ENCODE peak calls at places on chromosomes 16 and 17, in eight cellular contexts. One of them, this sample, is unnamed. For H3K4me1 and H3K27me3, the result is how much of the 10 kb centered on the place peaks cover.

GRCh38 chr17:75843577-75844529 is at the start of gene UNC13D:
- DNase-seq in uterus: no peak
- DNase-seq in left lung: peak
- DNase-seq in HepG2: peak
- DNase-seq in HCT116: no peak
- DNase-seq in CD4-positive, CD25-positive, alpha-beta regulatory T cell: peak
- DNase-seq in heart left ventricle: no peak
- DNase-seq in H1: no peak
- DNase-seq in this sample: peak

GRCh38 chr16:9107025-9107970 is 15.9 kb downstream of the HAPSTR1 start:
- DNase-seq in uterus: no peak
- DNase-seq in left lung: no peak
- DNase-seq in HepG2: no peak
- DNase-seq in HCT116: no peak
- DNase-seq in CD4-positive, CD25-positive, alpha-beta regulatory T cell: no peak
- DNase-seq in heart left ventricle: no peak
- DNase-seq in H1: no peak
- DNase-seq in this sample: no peak

GRCh38 chr17:17051380-17051779 is 9.1 kb downstream of the MPRIP start:
- DNase-seq in uterus: peak
- DNase-seq in left lung: no peak
- DNase-seq in HepG2: no peak
- DNase-seq in HCT116: no peak
- DNase-seq in CD4-positive, CD25-positive, alpha-beta regulatory T cell: no peak
- DNase-seq in heart left ventricle: no peak
- DNase-seq in H1: no peak
- DNase-seq in this sample: no peak

GRCh38 chr16:2341456-2342447 is 1.2 kb upstream of the ABCA3 start:
- DNase-seq in uterus: peak
- DNase-seq in left lung: no peak
- DNase-seq in HepG2: no peak
- DNase-seq in HCT116: no peak
- DNase-seq in CD4-positive, CD25-positive, alpha-beta regulatory T cell: no peak
- DNase-seq in heart left ventricle: peak
- DNase-seq in H1: no peak
- DNase-seq in this sample: no peak

GRCh38 chr16:4323845-4324478 is 8.1 kb downstream of the GLIS2 start:
- DNase-seq in uterus: peak
- DNase-seq in left lung: no peak
- DNase-seq in HepG2: no peak
- DNase-seq in HCT116: no peak
- DNase-seq in CD4-positive, CD25-positive, alpha-beta regulatory T cell: no peak
- DNase-seq in heart left ventricle: peak
- DNase-seq in H1: no peak
- DNase-seq in this sample: no peak

GRCh38 chr17:3935825-3936355 is 19.6 kb upstream of the P2RX1 start:
- DNase-seq in uterus: no peak
- DNase-seq in left lung: no peak
- DNase-seq in HepG2: no peak
- DNase-seq in HCT116: no peak
- DNase-seq in CD4-positive, CD25-positive, alpha-beta regulatory T cell: no peak
- DNase-seq in heart left ventricle: no peak
- DNase-seq in H1: no peak
- DNase-seq in this sample: no peak

GRCh38 chr16:75262104-75262799 is 10.8 kb upstream of the BCAR1 start:
- DNase-seq in uterus: peak
- DNase-seq in left lung: no peak
- DNase-seq in HepG2: peak
- DNase-seq in HCT116: no peak
- DNase-seq in CD4-positive, CD25-positive, alpha-beta regulatory T cell: no peak
- DNase-seq in heart left ventricle: peak
- DNase-seq in H1: no peak
- DNase-seq in this sample: no peak

GRCh38 chr17:70608957-70609356 is 439.6 kb downstream of the KCNJ2 start:
- DNase-seq in uterus: no peak
- DNase-seq in left lung: no peak
- DNase-seq in HepG2: no peak
- DNase-seq in HCT116: no peak
- DNase-seq in CD4-positive, CD25-positive, alpha-beta regulatory T cell: no peak
- DNase-seq in heart left ventricle: no peak
- DNase-seq in H1: no peak
- DNase-seq in this sample: no peak

GRCh38 chr16:21565816-21566669 is 33.3 kb upstream of the METTL9 start:
- DNase-seq in uterus: peak
- DNase-seq in left lung: no peak
- DNase-seq in HepG2: peak
- DNase-seq in HCT116: no peak
- DNase-seq in CD4-positive, CD25-positive, alpha-beta regulatory T cell: no peak
- DNase-seq in heart left ventricle: no peak
- DNase-seq in H1: no peak
- DNase-seq in this sample: no peak

GRCh38 chr16:57539072-57539796 is 2.9 kb upstream of the CCDC102A start:
- DNase-seq in uterus: no peak
- DNase-seq in left lung: no peak
- DNase-seq in HepG2: no peak
- DNase-seq in HCT116: no peak
- DNase-seq in CD4-positive, CD25-positive, alpha-beta regulatory T cell: no peak
- DNase-seq in heart left ventricle: no peak
- DNase-seq in H1: no peak
- DNase-seq in this sample: no peak

GRCh38 chr17:492015-492399 is 139.4 kb upstream of the RPH3AL start:
- DNase-seq in uterus: no peak
- DNase-seq in left lung: no peak
- DNase-seq in HepG2: no peak
- DNase-seq in HCT116: no peak
- DNase-seq in CD4-positive, CD25-positive, alpha-beta regulatory T cell: no peak
- DNase-seq in heart left ventricle: no peak
- DNase-seq in H1: no peak
- DNase-seq in this sample: no peak

GRCh38 chr16:13779676-13780075 is 140.3 kb upstream of the ERCC4 start:
- DNase-seq in uterus: no peak
- DNase-seq in left lung: no peak
- DNase-seq in HepG2: no peak
- DNase-seq in HCT116: no peak
- DNase-seq in CD4-positive, CD25-positive, alpha-beta regulatory T cell: no peak
- DNase-seq in heart left ventricle: no peak
- DNase-seq in H1: no peak
- DNase-seq in this sample: no peak

GRCh38 chr16:11349599-11350276 is 4.5 kb downstream of the RMI2 start:
- DNase-seq in uterus: peak
- DNase-seq in left lung: peak
- DNase-seq in HepG2: no peak
- DNase-seq in HCT116: no peak
- DNase-seq in CD4-positive, CD25-positive, alpha-beta regulatory T cell: no peak
- DNase-seq in heart left ventricle: peak
- DNase-seq in H1: no peak
- DNase-seq in this sample: no peak

GRCh38 chr17:61405686-61406542 is 6.3 kb downstream of the TBX2 start:
- DNase-seq in uterus: no peak
- DNase-seq in left lung: peak
- DNase-seq in HepG2: no peak
- DNase-seq in HCT116: no peak
- DNase-seq in CD4-positive, CD25-positive, alpha-beta regulatory T cell: no peak
- DNase-seq in heart left ventricle: peak
- DNase-seq in H1: no peak
- DNase-seq in this sample: no peak

GRCh38 chr17:47288531-47289116 is 35.0 kb downstream of the ITGB3 start:
- DNase-seq in uterus: no peak
- DNase-seq in left lung: no peak
- DNase-seq in HepG2: no peak
- DNase-seq in HCT116: no peak
- DNase-seq in CD4-positive, CD25-positive, alpha-beta regulatory T cell: no peak
- DNase-seq in heart left ventricle: no peak
- DNase-seq in H1: no peak
- DNase-seq in this sample: no peak

GRCh38 chr16:73037331-73037745 is 10.6 kb downstream of the ZFHX3 start:
- DNase-seq in uterus: no peak
- DNase-seq in left lung: peak
- DNase-seq in HepG2: no peak
- DNase-seq in HCT116: no peak
- DNase-seq in CD4-positive, CD25-positive, alpha-beta regulatory T cell: no peak
- DNase-seq in heart left ventricle: no peak
- DNase-seq in H1: no peak
- DNase-seq in this sample: no peak

GRCh38 chr16:73040735-73041402 is 7.1 kb downstream of the ZFHX3 start:
- DNase-seq in uterus: no peak
- DNase-seq in left lung: no peak
- DNase-seq in HepG2: no peak
- DNase-seq in HCT116: no peak
- DNase-seq in CD4-positive, CD25-positive, alpha-beta regulatory T cell: no peak
- DNase-seq in heart left ventricle: no peak
- DNase-seq in H1: no peak
- DNase-seq in this sample: no peak

GRCh38 chr16:73036074-73036826 is 11.7 kb downstream of the ZFHX3 start:
- DNase-seq in uterus: no peak
- DNase-seq in left lung: no peak
- DNase-seq in HepG2: no peak
- DNase-seq in HCT116: no peak
- DNase-seq in CD4-positive, CD25-positive, alpha-beta regulatory T cell: no peak
- DNase-seq in heart left ventricle: no peak
- DNase-seq in H1: no peak
- DNase-seq in this sample: no peak

GRCh38 chr16:73040136-73040535 is 7.8 kb downstream of the ZFHX3 start:
- DNase-seq in uterus: no peak
- DNase-seq in left lung: no peak
- DNase-seq in HepG2: no peak
- DNase-seq in HCT116: no peak
- DNase-seq in CD4-positive, CD25-positive, alpha-beta regulatory T cell: no peak
- DNase-seq in heart left ventricle: no peak
- DNase-seq in H1: no peak
- DNase-seq in this sample: no peak

GRCh38 chr16:73037845-73038570 is 9.9 kb downstream of the ZFHX3 start:
- DNase-seq in uterus: no peak
- DNase-seq in left lung: no peak
- DNase-seq in HepG2: peak
- DNase-seq in HCT116: no peak
- DNase-seq in CD4-positive, CD25-positive, alpha-beta regulatory T cell: no peak
- DNase-seq in heart left ventricle: no peak
- DNase-seq in H1: no peak
- DNase-seq in this sample: no peak
- H3K4me1 ChIP-seq in uterus: under half
- H3K4me1 ChIP-seq in left lung: under half
- H3K4me1 ChIP-seq in HepG2: half or more
- H3K4me1 ChIP-seq in HCT116: under half
- H3K4me1 ChIP-seq in CD4-positive, CD25-positive, alpha-beta regulatory T cell: under half
- H3K4me1 ChIP-seq in heart left ventricle: half or more
- H3K4me1 ChIP-seq in H1: half or more
- H3K4me1 ChIP-seq in this sample: under half

GRCh38 chr16:84919267-84919666 is 92.1 kb downstream of the ZDHHC7 start:
- DNase-seq in uterus: no peak
- DNase-seq in left lung: no peak
- DNase-seq in HepG2: no peak
- DNase-seq in HCT116: no peak
- DNase-seq in CD4-positive, CD25-positive, alpha-beta regulatory T cell: no peak
- DNase-seq in heart left ventricle: no peak
- DNase-seq in H1: no peak
- DNase-seq in this sample: no peak
- H3K27ac ChIP-seq in uterus: peak
- H3K27ac ChIP-seq in left lung: no peak
- H3K27ac ChIP-seq in HepG2: no peak
- H3K27ac ChIP-seq in HCT116: no peak
- H3K27ac ChIP-seq in CD4-positive, CD25-positive, alpha-beta regulatory T cell: no peak
- H3K27ac ChIP-seq in heart left ventricle: no peak
- H3K27ac ChIP-seq in H1: no peak
- H3K27ac ChIP-seq in this sample: no peak

DNA sequence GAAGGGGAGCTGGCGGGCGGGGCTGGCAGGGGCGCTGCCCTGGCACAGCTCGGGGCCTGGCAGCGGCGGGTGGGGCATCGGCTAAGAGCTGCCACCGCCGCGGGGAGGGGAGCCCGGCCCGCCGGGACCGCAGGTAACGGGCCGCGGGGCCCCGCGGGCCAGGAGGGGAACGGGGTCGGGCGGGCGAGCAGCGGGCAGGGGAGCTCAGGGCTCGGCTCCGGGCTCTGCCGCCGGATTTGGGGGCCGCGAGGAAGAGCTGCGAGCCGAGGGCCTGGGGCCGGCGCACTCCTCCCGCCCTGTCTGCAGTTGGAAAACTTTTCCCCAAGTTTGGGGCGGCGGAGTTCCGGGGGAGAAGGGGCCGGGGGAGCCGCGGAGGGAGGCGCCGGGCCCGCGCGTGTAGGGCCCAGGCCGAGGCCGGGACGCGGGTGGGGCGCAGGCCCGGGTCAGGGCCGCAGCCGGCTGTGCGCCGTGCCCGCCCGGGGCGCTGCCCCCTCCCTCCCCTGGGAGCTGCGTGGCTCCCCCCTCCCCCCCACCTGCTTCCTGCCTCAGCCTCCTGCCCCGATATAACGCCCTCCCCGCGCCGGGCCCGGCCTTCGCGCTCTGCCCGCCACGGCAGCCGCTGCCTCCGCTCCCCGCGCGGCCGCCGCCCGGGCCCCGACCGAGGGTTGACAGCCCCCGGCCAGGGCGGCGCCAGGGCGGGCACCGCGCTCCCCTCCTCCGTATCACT is 754 bp downstream of the HIC1 start:
- DNase-seq in uterus: peak
- DNase-seq in left lung: no peak
- DNase-seq in HepG2: no peak
- DNase-seq in HCT116: no peak
- DNase-seq in CD4-positive, CD25-positive, alpha-beta regulatory T cell: peak
- DNase-seq in heart left ventricle: peak
- DNase-seq in H1: no peak
- DNase-seq in this sample: peak
- H3K27me3 ChIP-seq in uterus: under half
- H3K27me3 ChIP-seq in left lung: half or more
- H3K27me3 ChIP-seq in HepG2: under half
- H3K27me3 ChIP-seq in HCT116: under half
- H3K27me3 ChIP-seq in CD4-positive, CD25-positive, alpha-beta regulatory T cell: under half
- H3K27me3 ChIP-seq in heart left ventricle: under half
- H3K27me3 ChIP-seq in H1: half or more
- H3K27me3 ChIP-seq in this sample: under half

GRCh38 chr16:85329059-85329812 is 217.0 kb upstream of the CIBAR2 start:
- DNase-seq in uterus: no peak
- DNase-seq in left lung: no peak
- DNase-seq in HepG2: no peak
- DNase-seq in HCT116: peak
- DNase-seq in CD4-positive, CD25-positive, alpha-beta regulatory T cell: no peak
- DNase-seq in heart left ventricle: peak
- DNase-seq in H1: no peak
- DNase-seq in this sample: no peak

GRCh38 chr16:85330694-85331188 is 218.5 kb upstream of the CIBAR2 start:
- DNase-seq in uterus: no peak
- DNase-seq in left lung: no peak
- DNase-seq in HepG2: peak
- DNase-seq in HCT116: peak
- DNase-seq in CD4-positive, CD25-positive, alpha-beta regulatory T cell: peak
- DNase-seq in heart left ventricle: no peak
- DNase-seq in H1: no peak
- DNase-seq in this sample: no peak

GRCh38 chr16:85328665-85329058 is 216.4 kb upstream of the CIBAR2 start:
- DNase-seq in uterus: no peak
- DNase-seq in left lung: no peak
- DNase-seq in HepG2: no peak
- DNase-seq in HCT116: no peak
- DNase-seq in CD4-positive, CD25-positive, alpha-beta regulatory T cell: no peak
- DNase-seq in heart left ventricle: peak
- DNase-seq in H1: no peak
- DNase-seq in this sample: no peak

GRCh38 chr16:85331685-85332084 is 219.4 kb upstream of the CIBAR2 start:
- DNase-seq in uterus: no peak
- DNase-seq in left lung: no peak
- DNase-seq in HepG2: no peak
- DNase-seq in HCT116: peak
- DNase-seq in CD4-positive, CD25-positive, alpha-beta regulatory T cell: no peak
- DNase-seq in heart left ventricle: no peak
- DNase-seq in H1: no peak
- DNase-seq in this sample: no peak

GRCh38 chr16:85329999-85330693 is 217.9 kb upstream of the CIBAR2 start:
- DNase-seq in uterus: no peak
- DNase-seq in left lung: no peak
- DNase-seq in HepG2: no peak
- DNase-seq in HCT116: no peak
- DNase-seq in CD4-positive, CD25-positive, alpha-beta regulatory T cell: no peak
- DNase-seq in heart left ventricle: no peak
- DNase-seq in H1: no peak
- DNase-seq in this sample: no peak
- H3K4me1 ChIP-seq in uterus: under half
- H3K4me1 ChIP-seq in left lung: under half
- H3K4me1 ChIP-seq in HepG2: under half
- H3K4me1 ChIP-seq in HCT116: half or more
- H3K4me1 ChIP-seq in CD4-positive, CD25-positive, alpha-beta regulatory T cell: under half
- H3K4me1 ChIP-seq in heart left ventricle: under half
- H3K4me1 ChIP-seq in H1: under half
- H3K4me1 ChIP-seq in this sample: under half

This sample was measured in CD4-positive, alpha-beta memory T cell.